ENCODE peak calls at places on chromosomes 13 and 19, in six cellular contexts. R is HepG2, S is A549, Q is K562, T is GM12878, U is upper lobe of left lung. H is an unnamed sample.

GRCh38 chr13:93561553-93561952 is 334.9 kb downstream of the GPC6 start:
- ATAC-seq in T (no peak), U (no peak), Q (no peak), S (no peak), R (no peak), H (no peak)

GRCh38 chr13:77478645-77478997 is 56.9 kb upstream of the SCEL start:
- ATAC-seq in T (peak; percentile 44), R (peak; percentile 28), S (peak; percentile 53), U (no peak), Q (peak; percentile 58), H (peak; percentile 6)

GRCh38 chr19:53308339-53308811 is 25.2 kb upstream of the ZNF845 start:
- ATAC-seq in S (no peak), U (no peak), R (no peak), T (no peak), Q (peak; percentile 74), H (no peak)

GRCh38 chr13:111152836-111153235 is 37.7 kb downstream of the ARHGEF7 start:
- ATAC-seq in T (no peak), R (peak; percentile 26), S (peak; percentile 2), Q (no peak), U (no peak), H (no peak)

GRCh38 chr13:111389621-111390521 is 69.4 kb downstream of the TEX29 start:
- ATAC-seq in S (no peak), Q (no peak), R (no peak), T (no peak), U (no peak), H (no peak)

GRCh38 chr13:46179576-46180368 is 2.2 kb downstream of the LCP1 start:
- ATAC-seq in T (peak; percentile 14), S (no peak), R (no peak), Q (peak; percentile 53), U (no peak), H (no peak)

GRCh38 chr13:101474419-101474957 is 22.0 kb downstream of the ITGBL1 start:
- ATAC-seq in Q (no peak), R (no peak), T (no peak), S (peak; percentile 86), U (peak; percentile 19), H (no peak)

GRCh38 chr19:1884719-1885334 is 469 bp downstream of the ABHD17A start:
- ATAC-seq in S (peak; percentile 32), U (no peak), T (peak; percentile 8), Q (peak; percentile 4), R (peak; percentile 8), H (peak; percentile 16)

GRCh38 chr19:17309962-17310461 is 649 bp downstream of the DDA1 start:
- ATAC-seq in U (no peak), Q (no peak), R (no peak), T (no peak), S (no peak), H (no peak)

GRCh38 chr19:17305517-17306284 is at the start of gene MRPL34:
- ATAC-seq in T (peak; percentile 79), U (peak; percentile 92), R (peak; percentile 70), Q (peak; percentile 65), S (peak; percentile 80), H (peak; percentile 80)

GRCh38 chr19:17309198-17309961 is at the start of gene DDA1:
- ATAC-seq in T (peak; percentile 87), U (peak; percentile 96), R (peak; percentile 82), Q (peak; percentile 89), S (peak; percentile 84), H (peak; percentile 90)

GRCh38 chr19:17306285-17306714 is 628 bp downstream of the MRPL34 start:
- ATAC-seq in S (no peak), T (no peak), Q (no peak), U (no peak), R (no peak), H (no peak)

GRCh38 chr19:17307876-17308377 is 1.4 kb upstream of the DDA1 start:
- ATAC-seq in U (no peak), Q (no peak), R (no peak), S (no peak), T (no peak), H (no peak)
- H3K4me1 ChIP-seq in U (peaks cover 44% of the 10 kb centered on the region), Q (peaks cover 71% of the 10 kb centered on the region), R (peaks cover 53% of the 10 kb centered on the region), S (peaks cover 47% of the 10 kb centered on the region), T (peaks cover 24% of the 10 kb centered on the region), H (peaks cover 90% of the 10 kb centered on the region)

DNA sequence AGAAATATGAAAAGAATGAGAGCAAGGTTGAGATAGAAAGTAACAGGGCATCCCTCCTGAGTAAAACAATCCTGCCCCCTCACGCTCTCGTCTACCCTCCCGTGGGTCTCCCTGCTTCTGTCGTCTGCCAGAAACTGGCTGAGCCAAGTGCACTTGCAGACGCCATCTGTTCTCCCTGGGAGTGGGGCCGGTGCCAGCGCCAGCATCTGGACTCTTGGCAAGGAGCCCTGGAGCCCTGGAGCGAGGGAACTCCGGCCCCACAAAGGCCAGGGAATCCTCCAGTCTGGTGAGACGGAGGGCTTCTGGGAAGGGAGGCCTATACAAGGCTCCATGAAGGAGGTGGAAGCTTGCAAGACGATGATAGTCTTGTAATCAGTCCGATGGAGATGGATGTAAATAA is 2.3 kb upstream of the TMEM91 start:
- ATAC-seq in Q (no peak), S (peak; percentile 10), R (no peak), T (no peak), U (peak; percentile 54), H (peak; percentile 74)
- TF ChIP-seq EP300 in Q (no peak), S (no peak), R (no peak), T (no peak), U (no peak), H (no peak)

GRCh38 chr19:14441041-14441938 is 8.2 kb downstream of the PKN1 start:
- ATAC-seq in T (no peak), R (no peak), U (no peak), Q (no peak), S (no peak), H (no peak)

GRCh38 chr19:14440049-14440448 is 6.9 kb downstream of the PKN1 start:
- ATAC-seq in Q (peak; percentile 98), R (no peak), T (peak; percentile 100), U (peak; percentile 77), S (no peak), H (peak; percentile 40)

GRCh38 chr19:14446336-14447036 is 13.4 kb downstream of the PKN1 start:
- ATAC-seq in S (no peak), T (no peak), U (no peak), R (no peak), Q (no peak), H (no peak)

GRCh38 chr19:14442904-14443631 is 10.0 kb downstream of the PKN1 start:
- ATAC-seq in R (no peak), S (no peak), U (no peak), Q (no peak), T (no peak), H (no peak)

DNA sequence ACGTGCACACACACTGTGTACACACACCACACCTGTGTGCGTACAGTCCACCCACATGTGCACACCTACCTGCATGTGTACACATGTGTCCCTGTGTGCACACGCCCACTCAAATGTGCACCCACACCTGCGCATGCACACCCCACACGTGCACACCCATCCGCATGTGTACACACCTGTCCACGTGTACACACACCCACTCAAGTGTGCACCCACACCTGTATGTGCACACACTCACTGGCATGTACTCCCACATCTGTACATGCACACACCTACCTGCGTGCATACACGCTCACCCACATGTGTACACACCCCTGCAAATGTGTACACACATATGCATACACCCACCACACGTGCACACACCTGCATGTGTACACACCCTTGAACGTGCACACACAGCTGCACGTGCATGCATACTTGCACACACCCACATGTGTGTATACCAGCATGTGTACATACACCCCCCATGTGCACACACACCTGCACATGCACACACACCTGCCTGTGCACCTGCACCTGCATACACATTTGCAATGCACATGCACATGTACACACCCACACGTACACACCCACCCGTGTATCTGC is 10.6 kb downstream of the PKN1 start:
- ATAC-seq in R (no peak), S (no peak), T (no peak), Q (no peak), U (no peak), H (no peak)
- H3K4me1 ChIP-seq in R (peaks cover 15% of the 10 kb centered on the region), S (no peaks in the 10 kb centered on the region), T (peaks cover 11% of the 10 kb centered on the region), Q (peaks cover 25% of the 10 kb centered on the region), U (peaks cover 22% of the 10 kb centered on the region), H (peaks cover 29% of the 10 kb centered on the region)

GRCh38 chr19:38374332-38375097 is at the start of gene PSMD8:
- ATAC-seq in S (peak; percentile 97), U (peak; percentile 99), Q (peak; percentile 99), T (peak; percentile 99), R (peak; percentile 97), H (peak; percentile 99)
- TF ChIP-seq EP300 in S (no peak), U (no peak), Q (peak; percentile 76), T (no peak), R (no peak), H (no peak)

DNA sequence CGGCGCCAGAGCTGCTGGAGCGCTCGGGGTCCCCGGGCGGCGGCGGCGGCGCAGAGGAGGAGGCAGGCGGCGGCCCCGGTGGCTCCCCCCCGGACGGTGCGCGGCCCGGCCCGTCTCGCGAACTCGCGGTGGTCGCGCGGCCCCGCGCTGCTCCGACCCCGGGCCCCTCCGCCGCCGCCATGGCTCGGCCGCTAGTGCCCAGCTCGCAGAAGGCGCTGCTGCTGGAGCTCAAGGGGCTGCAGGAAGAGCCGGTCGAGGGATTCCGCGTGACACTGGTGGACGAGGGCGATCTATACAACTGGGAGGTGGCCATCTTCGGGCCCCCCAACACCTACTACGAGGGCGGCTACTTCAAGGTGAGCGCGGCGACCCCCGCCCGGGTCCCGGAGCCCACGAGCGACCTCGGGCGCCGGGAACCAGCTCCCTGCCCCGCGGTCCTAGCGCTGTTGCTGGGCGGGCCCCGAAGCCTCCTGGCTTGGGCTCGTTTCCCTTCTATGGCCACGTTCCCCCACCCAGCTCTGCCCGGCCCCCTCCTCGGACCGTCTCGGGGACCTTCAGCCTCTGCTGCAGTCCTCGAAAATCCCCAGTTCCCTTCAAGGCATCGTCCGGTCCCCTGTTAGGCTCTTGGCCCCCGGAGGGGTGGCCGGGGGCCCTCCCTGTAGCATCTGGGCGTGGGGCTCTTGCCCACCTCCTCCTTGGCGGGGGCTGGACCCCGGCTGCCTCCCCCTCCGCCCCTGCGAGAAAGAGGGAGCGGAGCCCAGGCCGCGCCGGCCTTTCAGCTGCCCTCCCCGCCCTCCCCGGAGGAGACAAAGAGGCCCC is at the start of gene CDC34:
- ATAC-seq in U (peak; percentile 15), Q (peak; percentile 14), R (no peak), T (peak; percentile 18), S (peak; percentile 25), H (peak; percentile 26)
- H3K4me1 ChIP-seq in U (peaks cover 25% of the 10 kb centered on the region), Q (peaks cover 82% of the 10 kb centered on the region), R (peaks cover 53% of the 10 kb centered on the region), T (peaks cover 8% of the 10 kb centered on the region), S (peaks cover 34% of the 10 kb centered on the region), H (no peaks in the 10 kb centered on the region)

DNA sequence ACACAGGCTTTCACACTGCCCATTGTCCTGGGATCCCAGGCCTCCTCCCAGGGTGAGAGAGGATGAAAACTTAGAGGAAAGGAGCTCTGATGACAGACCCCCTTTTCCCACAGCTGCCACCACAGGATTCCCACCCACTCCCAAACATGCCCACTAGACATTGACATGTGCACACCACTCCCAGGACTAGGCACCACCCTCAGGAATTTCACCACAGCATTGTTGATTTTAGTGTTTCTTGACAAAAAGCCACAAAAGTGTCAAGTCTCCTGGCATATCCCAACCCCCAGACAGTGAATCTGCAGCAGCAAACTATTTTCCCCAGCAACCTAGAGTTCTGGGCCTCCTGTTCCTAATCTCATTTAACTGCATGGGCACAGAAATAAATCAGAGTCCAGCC is 10.1 kb downstream of the ZNF714 start:
- ATAC-seq in T (no peak), R (no peak), S (no peak), U (no peak), Q (no peak), H (no peak)
- TF ChIP-seq EP300 in T (no peak), R (no peak), S (no peak), U (no peak), Q (no peak), H (no peak)

DNA sequence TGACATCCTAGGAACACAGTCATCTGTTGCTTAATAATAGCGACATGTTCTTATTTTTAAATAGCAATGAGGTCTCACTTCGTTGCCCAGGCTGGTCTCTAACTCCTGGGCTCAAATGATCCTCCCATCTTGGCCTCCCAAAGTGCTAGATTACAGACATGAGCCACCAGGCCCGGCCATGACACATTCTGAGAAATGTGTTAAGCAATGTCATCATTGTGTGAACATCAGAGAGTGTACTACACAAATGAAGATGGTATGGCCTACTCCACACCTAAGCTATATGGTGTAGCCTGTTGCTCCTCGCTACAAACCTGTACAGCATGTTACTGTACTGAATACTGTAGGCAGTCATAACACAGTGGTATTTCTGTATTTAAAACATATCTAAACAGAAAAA is 24.6 kb upstream of the GARRE1 start:
- ATAC-seq in U (no peak), T (no peak), Q (no peak), R (no peak), S (no peak), H (no peak)
- H3K4me1 ChIP-seq in U (peaks cover 5% of the 10 kb centered on the region), T (peaks cover 30% of the 10 kb centered on the region), Q (no peaks in the 10 kb centered on the region), R (peaks cover 21% of the 10 kb centered on the region), S (peaks cover 49% of the 10 kb centered on the region), H (no peaks in the 10 kb centered on the region)

H was measured in gastroesophageal sphincter.